ENCODE peak calls at places on chromosomes 16 and 17, in six cellular contexts. One of them, this sample, is unnamed.
A peak's percentile ranks its signal among the peaks of the same experiment; 100 is the strongest.

GRCh38 chr16:67246081-67246944 is 968 bp downstream of the FHOD1 start:
- DNase-seq in heart right ventricle: peak; percentile 84
- DNase-seq in NB4: peak; percentile 97
- DNase-seq in HL-60: no peak
- DNase-seq in transverse colon: peak; percentile 94
- DNase-seq in neural progenitor cell: peak; percentile 90
- DNase-seq in this sample: peak; percentile 40

GRCh38 chr16:67917852-67918236 is 13.8 kb downstream of the CTRL start:
- DNase-seq in heart right ventricle: no peak
- DNase-seq in NB4: peak; percentile 69
- DNase-seq in HL-60: no peak
- DNase-seq in transverse colon: no peak
- DNase-seq in neural progenitor cell: no peak
- DNase-seq in this sample: no peak

GRCh38 chr16:6857575-6857974 is 475.1 kb upstream of the RBFOX1 start:
- DNase-seq in heart right ventricle: no peak
- DNase-seq in NB4: no peak
- DNase-seq in HL-60: no peak
- DNase-seq in transverse colon: no peak
- DNase-seq in neural progenitor cell: no peak
- DNase-seq in this sample: no peak

GRCh38 chr16:51755039-51755501 is 604.0 kb upstream of the SALL1 start:
- DNase-seq in heart right ventricle: no peak
- DNase-seq in NB4: no peak
- DNase-seq in HL-60: no peak
- DNase-seq in transverse colon: no peak
- DNase-seq in neural progenitor cell: peak; percentile 36
- DNase-seq in this sample: no peak

GRCh38 chr16:86634290-86634689 is 55.9 kb downstream of the FOXL1 start:
- DNase-seq in heart right ventricle: no peak
- DNase-seq in NB4: no peak
- DNase-seq in HL-60: no peak
- DNase-seq in transverse colon: no peak
- DNase-seq in neural progenitor cell: peak; percentile 27
- DNase-seq in this sample: no peak

GRCh38 chr16:10828851-10829331 is 10.3 kb upstream of the TVP23A start:
- DNase-seq in heart right ventricle: peak; percentile 96
- DNase-seq in NB4: no peak
- DNase-seq in HL-60: no peak
- DNase-seq in transverse colon: peak; percentile 86
- DNase-seq in neural progenitor cell: no peak
- DNase-seq in this sample: no peak

GRCh38 chr17:828761-829160 is 46.6 kb downstream of the MRM3 start:
- DNase-seq in heart right ventricle: no peak
- DNase-seq in NB4: no peak
- DNase-seq in HL-60: no peak
- DNase-seq in transverse colon: no peak
- DNase-seq in neural progenitor cell: no peak
- DNase-seq in this sample: no peak

GRCh38 chr17:80063815-80064585 is 27.6 kb downstream of the CCDC40 start:
- DNase-seq in heart right ventricle: peak; percentile 38
- DNase-seq in NB4: peak; percentile 85
- DNase-seq in HL-60: peak; percentile 41
- DNase-seq in transverse colon: peak; percentile 56
- DNase-seq in neural progenitor cell: no peak
- DNase-seq in this sample: no peak

GRCh38 chr16:72044825-72045359 is 9.4 kb upstream of the HP start:
- DNase-seq in heart right ventricle: no peak
- DNase-seq in NB4: no peak
- DNase-seq in HL-60: no peak
- DNase-seq in transverse colon: no peak
- DNase-seq in neural progenitor cell: no peak
- DNase-seq in this sample: no peak

GRCh38 chr17:6505425-6506142 is 50.8 kb downstream of the PITPNM3 start:
- DNase-seq in heart right ventricle: no peak
- DNase-seq in NB4: no peak
- DNase-seq in HL-60: no peak
- DNase-seq in transverse colon: no peak
- DNase-seq in neural progenitor cell: no peak
- DNase-seq in this sample: no peak

GRCh38 chr16:6335072-6335471 is 997.6 kb upstream of the RBFOX1 start:
- DNase-seq in heart right ventricle: no peak
- DNase-seq in NB4: peak; percentile 45
- DNase-seq in HL-60: no peak
- DNase-seq in transverse colon: no peak
- DNase-seq in neural progenitor cell: peak; percentile 43
- DNase-seq in this sample: no peak

GRCh38 chr17:20291853-20292252 is 175.5 kb downstream of the LGALS9B start:
- DNase-seq in heart right ventricle: no peak
- DNase-seq in NB4: no peak
- DNase-seq in HL-60: no peak
- DNase-seq in transverse colon: no peak
- DNase-seq in neural progenitor cell: no peak
- DNase-seq in this sample: no peak

GRCh38 chr17:54426287-54426886 is 474.3 kb upstream of the TOM1L1 start:
- DNase-seq in heart right ventricle: no peak
- DNase-seq in NB4: peak; percentile 44
- DNase-seq in HL-60: no peak
- DNase-seq in transverse colon: no peak
- DNase-seq in neural progenitor cell: peak; percentile 53
- DNase-seq in this sample: no peak

GRCh38 chr17:34730816-34731215 is 151.4 kb downstream of the TMEM132E start:
- DNase-seq in heart right ventricle: no peak
- DNase-seq in NB4: no peak
- DNase-seq in HL-60: no peak
- DNase-seq in transverse colon: no peak
- DNase-seq in neural progenitor cell: no peak
- DNase-seq in this sample: no peak

GRCh38 chr16:48870141-48870540 is 260.2 kb upstream of the N4BP1 start:
- DNase-seq in heart right ventricle: no peak
- DNase-seq in NB4: no peak
- DNase-seq in HL-60: no peak
- DNase-seq in transverse colon: no peak
- DNase-seq in neural progenitor cell: no peak
- DNase-seq in this sample: no peak

GRCh38 chr17:78041401-78042179 is 83.1 kb downstream of the TNRC6C start:
- DNase-seq in heart right ventricle: no peak
- DNase-seq in NB4: no peak
- DNase-seq in HL-60: no peak
- DNase-seq in transverse colon: no peak
- DNase-seq in neural progenitor cell: no peak
- DNase-seq in this sample: no peak

GRCh38 chr17:28597606-28598383 is 1.0 kb downstream of the SPAG5 start:
- DNase-seq in heart right ventricle: no peak
- DNase-seq in NB4: peak; percentile 28
- DNase-seq in HL-60: no peak
- DNase-seq in transverse colon: no peak
- DNase-seq in neural progenitor cell: no peak
- DNase-seq in this sample: no peak

GRCh38 chr17:38656959-38657823 is 17.6 kb downstream of the EPOP start:
- DNase-seq in heart right ventricle: no peak
- DNase-seq in NB4: no peak
- DNase-seq in HL-60: no peak
- DNase-seq in transverse colon: no peak
- DNase-seq in neural progenitor cell: peak; percentile 49
- DNase-seq in this sample: no peak

GRCh38 chr16:1103649-1104005 is 7.6 kb upstream of the C1QTNF8 start:
- DNase-seq in heart right ventricle: no peak
- DNase-seq in NB4: no peak
- DNase-seq in HL-60: no peak
- DNase-seq in transverse colon: no peak
- DNase-seq in neural progenitor cell: no peak
- DNase-seq in this sample: no peak

GRCh38 chr16:30761427-30761927 is 385 bp downstream of the CFAP119 start:
- DNase-seq in heart right ventricle: no peak
- DNase-seq in NB4: peak; percentile 83
- DNase-seq in HL-60: no peak
- DNase-seq in transverse colon: peak; percentile 43
- DNase-seq in neural progenitor cell: peak; percentile 70
- DNase-seq in this sample: no peak

GRCh38 chr16:4938683-4939030 is 1.7 kb upstream of the PPL start:
- DNase-seq in heart right ventricle: no peak
- DNase-seq in NB4: no peak
- DNase-seq in HL-60: no peak
- DNase-seq in transverse colon: no peak
- DNase-seq in neural progenitor cell: no peak
- DNase-seq in this sample: no peak

GRCh38 chr17:51912939-51913338 is 245.6 kb downstream of the CA10 start:
- DNase-seq in heart right ventricle: no peak
- DNase-seq in NB4: no peak
- DNase-seq in HL-60: no peak
- DNase-seq in transverse colon: no peak
- DNase-seq in neural progenitor cell: peak; percentile 43
- DNase-seq in this sample: no peak

GRCh38 chr17:66637491-66637890 is 197.4 kb upstream of the CACNG5 start:
- DNase-seq in heart right ventricle: no peak
- DNase-seq in NB4: no peak
- DNase-seq in HL-60: no peak
- DNase-seq in transverse colon: no peak
- DNase-seq in neural progenitor cell: no peak
- DNase-seq in this sample: no peak

GRCh38 chr17:58083491-58084316 is 485 bp downstream of the DYNLL2 start:
- DNase-seq in heart right ventricle: peak; percentile 77
- DNase-seq in NB4: peak; percentile 74
- DNase-seq in HL-60: peak; percentile 50
- DNase-seq in transverse colon: peak; percentile 74
- DNase-seq in neural progenitor cell: peak; percentile 40
- DNase-seq in this sample: no peak

GRCh38 chr17:58082870-58083490 is at the start of gene DYNLL2:
- DNase-seq in heart right ventricle: peak; percentile 95
- DNase-seq in NB4: peak; percentile 89
- DNase-seq in HL-60: peak; percentile 80
- DNase-seq in transverse colon: peak; percentile 94
- DNase-seq in neural progenitor cell: peak; percentile 98
- DNase-seq in this sample: peak; percentile 59

GRCh38 chr17:58082341-58082869 is 814 bp upstream of the DYNLL2 start:
- DNase-seq in heart right ventricle: no peak
- DNase-seq in NB4: no peak
- DNase-seq in HL-60: no peak
- DNase-seq in transverse colon: no peak
- DNase-seq in neural progenitor cell: peak; percentile 21
- DNase-seq in this sample: no peak

GRCh38 chr17:58085039-58085715 is 2.0 kb downstream of the DYNLL2 start:
- DNase-seq in heart right ventricle: no peak
- DNase-seq in NB4: no peak
- DNase-seq in HL-60: no peak
- DNase-seq in transverse colon: no peak
- DNase-seq in neural progenitor cell: no peak
- DNase-seq in this sample: no peak

DNA sequence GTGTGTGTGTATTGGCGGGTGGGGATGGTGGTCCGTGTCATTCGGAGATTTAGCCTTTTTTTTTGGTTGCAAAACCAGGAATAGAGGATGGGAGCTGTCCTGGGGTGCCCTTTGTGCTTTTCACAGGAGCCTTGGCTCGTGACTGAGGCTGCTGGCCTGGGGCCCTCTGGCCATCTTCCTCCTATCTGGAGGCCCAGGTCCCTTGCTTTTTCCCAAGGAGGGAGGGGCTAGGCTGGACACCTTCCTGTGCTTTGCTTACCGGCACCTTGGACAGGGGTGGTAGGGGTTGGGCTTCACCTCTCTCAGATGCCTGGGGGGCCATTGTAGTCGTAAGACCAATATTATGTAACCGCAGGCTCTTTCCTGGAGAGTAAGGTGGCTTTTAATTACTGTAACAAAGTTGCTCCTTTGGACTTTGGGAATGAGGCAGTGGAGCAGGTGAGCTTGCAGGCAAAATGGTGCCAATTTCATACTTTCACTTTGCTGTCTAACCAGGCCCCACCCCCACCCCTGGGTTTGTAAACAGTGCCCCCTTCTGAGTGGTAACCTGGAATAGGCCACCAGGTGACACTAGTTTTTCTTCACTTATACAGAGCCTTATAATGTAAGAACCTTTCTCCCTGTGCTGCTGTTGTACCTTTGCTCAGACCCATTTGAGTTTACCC is 1.2 kb downstream of the DYNLL2 start:
- DNase-seq in heart right ventricle: peak; percentile 50
- DNase-seq in NB4: peak; percentile 48
- DNase-seq in HL-60: no peak
- DNase-seq in transverse colon: peak; percentile 47
- DNase-seq in neural progenitor cell: peak; percentile 54
- DNase-seq in this sample: peak; percentile 36
- TF ChIP-seq CTCF in heart right ventricle: no peak
- TF ChIP-seq CTCF in NB4: peak; percentile 11
- TF ChIP-seq CTCF in HL-60: no peak
- TF ChIP-seq CTCF in transverse colon: no peak
- TF ChIP-seq CTCF in neural progenitor cell: peak; percentile 45
- TF ChIP-seq CTCF in this sample: peak; percentile 51

GRCh38 chr16:2782583-2783351 is 4.6 kb downstream of the PRSS33 start:
- DNase-seq in heart right ventricle: no peak
- DNase-seq in NB4: no peak
- DNase-seq in HL-60: no peak
- DNase-seq in transverse colon: peak; percentile 4
- DNase-seq in neural progenitor cell: no peak
- DNase-seq in this sample: no peak
- TF ChIP-seq CTCF in heart right ventricle: no peak
- TF ChIP-seq CTCF in NB4: no peak
- TF ChIP-seq CTCF in HL-60: no peak
- TF ChIP-seq CTCF in transverse colon: no peak
- TF ChIP-seq CTCF in neural progenitor cell: no peak
- TF ChIP-seq CTCF in this sample: no peak

DNA sequence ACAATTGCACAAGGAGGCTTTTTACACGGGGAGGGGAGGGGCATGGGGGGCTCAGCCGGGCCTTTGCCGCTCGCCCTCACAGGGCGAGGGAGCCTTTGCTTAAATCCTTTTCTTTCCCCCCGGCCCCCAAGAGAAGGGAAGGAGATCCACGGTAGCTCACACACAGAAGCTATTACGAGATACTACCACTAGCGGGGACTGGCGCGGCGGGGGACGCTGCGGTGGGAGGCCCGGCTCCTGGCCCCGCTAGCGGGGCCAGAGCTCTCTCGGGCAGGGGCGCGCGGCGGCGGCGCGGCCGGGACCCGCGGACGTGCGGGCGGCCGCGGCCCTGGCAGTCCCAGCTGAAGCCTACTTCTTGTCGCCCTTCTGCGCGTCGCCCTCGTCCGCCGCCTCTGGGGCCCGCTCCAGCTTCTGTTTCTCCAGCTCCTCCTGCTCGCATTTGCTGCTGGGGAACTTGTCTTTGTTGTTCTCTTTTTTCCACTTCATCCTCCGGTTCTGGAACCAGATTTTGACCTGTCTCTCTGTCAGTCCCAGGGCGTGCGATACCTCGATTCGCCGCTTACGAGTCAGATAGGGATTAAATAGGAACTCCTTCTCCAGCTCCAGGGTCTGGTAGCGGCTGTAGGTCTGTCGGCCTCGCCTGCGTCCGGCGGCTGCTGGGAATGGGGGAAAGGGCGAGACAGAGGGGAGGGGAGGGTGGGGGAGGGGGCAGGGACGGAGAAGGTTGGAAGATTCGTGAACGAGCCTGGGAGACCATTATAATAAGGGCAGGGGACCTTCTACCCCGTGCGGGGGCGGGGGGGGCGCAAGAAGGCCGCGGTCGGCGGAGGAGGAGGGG is 2.0 kb downstream of the HOXB8 start:
- DNase-seq in heart right ventricle: no peak
- DNase-seq in NB4: peak; percentile 56
- DNase-seq in HL-60: no peak
- DNase-seq in transverse colon: peak; percentile 49
- DNase-seq in neural progenitor cell: peak; percentile 71
- DNase-seq in this sample: no peak
- TF ChIP-seq CTCF in heart right ventricle: no peak
- TF ChIP-seq CTCF in NB4: no peak
- TF ChIP-seq CTCF in HL-60: no peak
- TF ChIP-seq CTCF in transverse colon: peak; percentile 29
- TF ChIP-seq CTCF in neural progenitor cell: no peak
- TF ChIP-seq CTCF in this sample: peak; percentile 29

GRCh38 chr17:61878984-61879612 is 15.8 kb upstream of the BRIP1 start:
- DNase-seq in heart right ventricle: no peak
- DNase-seq in NB4: no peak
- DNase-seq in HL-60: no peak
- DNase-seq in transverse colon: no peak
- DNase-seq in neural progenitor cell: no peak
- DNase-seq in this sample: no peak
- TF ChIP-seq CTCF in heart right ventricle: no peak
- TF ChIP-seq CTCF in NB4: no peak
- TF ChIP-seq CTCF in HL-60: no peak
- TF ChIP-seq CTCF in transverse colon: no peak
- TF ChIP-seq CTCF in neural progenitor cell: no peak
- TF ChIP-seq CTCF in this sample: no peak

This sample was measured in GM12864.